ENCODE peak calls at places on chromosomes 1 and 21, in six cellular contexts. H is thyroid gland, N is AG04450, V is AG10803, C is GM23338, J is fibroblast of mammary gland. E is an unnamed sample.

GRCh38 chr1:214050513-214051401 is 63.0 kb downstream of the PROX1 start:
- DNase-seq in N (no peak), C (no peak), J (no peak), H (no peak), V (no peak), E (no peak)

GRCh38 chr1:205430631-205431305 is 8.9 kb upstream of the LEMD1 start:
- DNase-seq in V (peak; percentile 15), J (peak; percentile 41), N (no peak), H (peak; percentile 52), C (peak; percentile 88), E (peak; percentile 3)

GRCh38 chr1:43101061-43101460 is 71.0 kb downstream of the EBNA1BP2 start:
- DNase-seq in V (no peak), H (peak; percentile 20), J (no peak), N (no peak), C (no peak), E (no peak)

GRCh38 chr1:47942238-47942629 is 55.0 kb downstream of the TRABD2B start:
- DNase-seq in N (no peak), H (no peak), J (no peak), C (no peak), V (no peak), E (no peak)

GRCh38 chr1:236057546-236057945 is 7.3 kb downstream of the NID1 start:
- DNase-seq in V (no peak), H (no peak), J (no peak), C (no peak), N (no peak), E (no peak)

GRCh38 chr1:85259866-85260345 is 444 bp upstream of the C1orf52 start:
- DNase-seq in J (peak; percentile 86), V (peak; percentile 80), C (no peak), H (peak; percentile 26), N (no peak), E (no peak)

GRCh38 chr1:223455470-223455869 is 62.3 kb downstream of the CCDC185 start:
- DNase-seq in N (no peak), H (no peak), J (no peak), C (no peak), V (no peak), E (no peak)

GRCh38 chr1:65229754-65230339 is 79.5 kb upstream of the DNAJC6 start:
- DNase-seq in H (no peak), V (no peak), J (no peak), N (no peak), C (peak; percentile 40), E (no peak)

GRCh38 chr1:3581296-3581695 is 30.0 kb downstream of the MEGF6 start:
- DNase-seq in H (no peak), N (no peak), V (no peak), J (no peak), C (no peak), E (no peak)

GRCh38 chr1:160046494-160047115 is 14.8 kb upstream of the PIGM start:
- DNase-seq in V (peak; percentile 44), J (peak; percentile 51), H (peak; percentile 37), N (no peak), C (peak; percentile 84), E (no peak)

GRCh38 chr1:159444507-159444906 is 5.0 kb downstream of the OR10J1 start:
- DNase-seq in H (no peak), N (no peak), V (no peak), C (no peak), J (no peak), E (no peak)

GRCh38 chr1:17184161-17184665 is 20.7 kb upstream of the PADI1 start:
- DNase-seq in C (no peak), J (no peak), H (no peak), V (peak; percentile 45), N (no peak), E (no peak)

GRCh38 chr1:9198538-9199361 is 35.8 kb upstream of the H6PD start:
- DNase-seq in J (peak; percentile 58), C (peak; percentile 87), N (no peak), V (peak; percentile 26), H (no peak), E (no peak)

GRCh38 chr1:30929944-30930525 is 21.5 kb upstream of the SDC3 start:
- DNase-seq in J (no peak), V (no peak), C (no peak), H (no peak), N (no peak), E (no peak)

GRCh38 chr1:234607091-234608025 is 2.6 kb downstream of the IRF2BP2 start:
- DNase-seq in J (peak; percentile 44), V (peak; percentile 62), H (peak; percentile 45), C (peak; percentile 48), N (no peak), E (no peak)

GRCh38 chr1:110119843-110120242 is 7.6 kb downstream of the UBL4B start:
- DNase-seq in V (no peak), J (no peak), N (no peak), C (no peak), H (no peak), E (no peak)

GRCh38 chr1:167836197-167836596 is 77.7 kb downstream of the ADCY10 start:
- DNase-seq in V (no peak), N (no peak), H (no peak), J (no peak), C (no peak), E (no peak)

GRCh38 chr1:92556350-92556749 is 69.6 kb upstream of the GFI1 start:
- DNase-seq in J (no peak), H (no peak), C (no peak), V (no peak), N (no peak), E (no peak)

GRCh38 chr1:156122519-156123355 is 8.2 kb downstream of the LMNA start:
- DNase-seq in N (no peak), C (no peak), J (peak; percentile 96), V (peak; percentile 84), H (peak; percentile 91), E (no peak)

GRCh38 chr1:26287033-26287711 is 7.3 kb downstream of the SH3BGRL3 start:
- DNase-seq in J (peak; percentile 30), C (no peak), V (peak; percentile 39), N (no peak), H (no peak), E (no peak)

GRCh38 chr21:40115775-40116174 is 248.5 kb downstream of the PCP4 start:
- DNase-seq in H (no peak), N (no peak), V (no peak), J (no peak), C (no peak), E (no peak)

GRCh38 chr1:183414365-183414764 is 3.8 kb downstream of the NMNAT2 start:
- DNase-seq in V (no peak), J (peak; percentile 11), N (no peak), H (no peak), C (no peak), E (no peak)

GRCh38 chr1:70427976-70428375 is 16.9 kb downstream of the CTH start:
- DNase-seq in V (peak; percentile 6), C (no peak), J (peak; percentile 18), N (no peak), H (no peak), E (no peak)

GRCh38 chr1:224542783-224543440 is 73.2 kb upstream of the CNIH3 start:
- DNase-seq in V (peak; percentile 96), J (peak; percentile 99), N (peak; percentile 90), H (no peak), C (no peak), E (no peak)

GRCh38 chr1:51518730-51519047 is 377 bp downstream of the EPS15 start:
- DNase-seq in J (no peak), H (peak; percentile 81), V (no peak), N (no peak), C (no peak), E (no peak)

GRCh38 chr1:88079036-88079435 is 605.0 kb upstream of the PKN2 start:
- DNase-seq in C (peak; percentile 85), H (no peak), N (no peak), J (peak; percentile 10), V (no peak), E (no peak)

GRCh38 chr1:63916485-63917360 is 142.9 kb downstream of the ROR1 start:
- DNase-seq in C (no peak), J (no peak), N (no peak), V (no peak), H (no peak), E (no peak)

GRCh38 chr1:7550981-7551380 is 220.1 kb upstream of the VAMP3 start:
- DNase-seq in J (no peak), C (no peak), V (no peak), N (no peak), H (no peak), E (no peak)

GRCh38 chr21:33302796-33303195 is 22.0 kb upstream of the IFNAR1 start:
- DNase-seq in N (no peak), H (no peak), V (no peak), J (no peak), C (peak; percentile 50), E (no peak)
- TF ChIP-seq CTCF in N (no peak), H (no peak), V (no peak), J (no peak), C (peak; percentile 25), E (peak; percentile 6)

GRCh38 chr1:227914801-227915563 is 32.8 kb downstream of the WNT9A start:
- DNase-seq in N (no peak), J (no peak), H (no peak), C (no peak), V (no peak), E (no peak)
- H3K4me3 ChIP-seq in N (no peak overlapping the region), J (no peak overlapping the region), H (no peak overlapping the region), C (no peak overlapping the region), V (no peak overlapping the region), E (no peak overlapping the region)

GRCh38 chr1:38073926-38074677 is 27.5 kb upstream of the POU3F1 start:
- DNase-seq in C (peak; percentile 56), V (no peak), N (no peak), J (no peak), H (no peak), E (no peak)

GRCh38 chr1:38076038-38076437 is 29.4 kb upstream of the POU3F1 start:
- DNase-seq in C (peak; percentile 88), J (peak; percentile 8), N (no peak), V (peak; percentile 12), H (peak; percentile 12), E (no peak)

GRCh38 chr1:38075191-38075590 is 28.6 kb upstream of the POU3F1 start:
- DNase-seq in H (no peak), J (no peak), N (no peak), C (no peak), V (no peak), E (no peak)

GRCh38 chr1:38077523-38078147 is 31.0 kb upstream of the POU3F1 start:
- DNase-seq in J (peak; percentile 57), N (no peak), H (no peak), V (peak; percentile 38), C (no peak), E (no peak)

GRCh38 chr1:38076455-38076854 is 29.9 kb upstream of the POU3F1 start:
- DNase-seq in N (no peak), H (no peak), C (no peak), V (no peak), J (no peak), E (no peak)
- TF ChIP-seq CTCF in N (no peak), H (no peak), C (no peak), V (no peak), J (no peak), E (no peak)

GRCh38 chr21:45555251-45555556 is 13.0 kb upstream of the SLC19A1 start:
- DNase-seq in C (no peak), V (no peak), H (no peak), J (peak; percentile 35), N (no peak), E (no peak)
- H3K4me3 ChIP-seq in C (peak overlapping the region; percentile 53), V (no peak overlapping the region), H (no peak overlapping the region), J (no peak overlapping the region), N (peak overlapping the region; percentile 60), E (no peak overlapping the region)

E was measured in GM12864.